ENCODE peak calls at places on chromosome 1, in four cellular contexts. K, X, E and H are unnamed samples.

GRCh38 chr1:27011058-27011764 is 1.4 kb downstream of the TENT5B start:
- DNase-seq in E (no peak), X (no peak), K (no peak), H (no peak)

GRCh38 chr1:114397601-114398000 is 113.4 kb downstream of the TRIM33 start:
- DNase-seq in E (no peak), X (no peak), K (no peak), H (no peak)

GRCh38 chr1:151157067-151157531 is 650 bp downstream of the TNFAIP8L2 start:
- DNase-seq in E (peak), K (peak), X (no peak), H (peak)

GRCh38 chr1:96722161-96722908 is 751 bp downstream of the PTBP2 start:
- DNase-seq in X (no peak), E (no peak), K (peak), H (no peak)

GRCh38 chr1:56160916-56161315 is 418.4 kb downstream of the PLPP3 start:
- DNase-seq in E (no peak), X (no peak), K (no peak), H (no peak)

GRCh38 chr1:212536586-212536985 is 72.0 kb upstream of the ATF3 start:
- DNase-seq in E (no peak), K (no peak), X (no peak), H (no peak)

GRCh38 chr1:63746129-63746864 is 27.5 kb upstream of the ROR1 start:
- DNase-seq in E (no peak), X (no peak), K (no peak), H (peak)

GRCh38 chr1:51305371-51305823 is 25.0 kb downstream of the TTC39A start:
- DNase-seq in K (no peak), E (no peak), X (no peak), H (no peak)

GRCh38 chr1:183913556-183913955 is 108.6 kb downstream of the RGL1 start:
- DNase-seq in X (no peak), K (no peak), E (no peak), H (no peak)

GRCh38 chr1:12011998-12012397 is 7.3 kb upstream of the MIIP start:
- DNase-seq in E (no peak), X (no peak), K (no peak), H (no peak)

GRCh38 chr1:7469255-7469938 is 301.7 kb upstream of the VAMP3 start:
- DNase-seq in E (no peak), K (no peak), X (no peak), H (no peak)

GRCh38 chr1:193631306-193631705 is 444.9 kb upstream of the B3GALT2 start:
- DNase-seq in E (no peak), K (no peak), X (no peak), H (no peak)

GRCh38 chr1:33363470-33363861 is 42.6 kb upstream of the A3GALT2 start:
- DNase-seq in K (no peak), E (no peak), X (no peak), H (no peak)

GRCh38 chr1:209820986-209821385 is 6.8 kb upstream of the UTP25 start:
- DNase-seq in X (no peak), E (no peak), K (no peak), H (no peak)

GRCh38 chr1:202684716-202685115 is 25.5 kb downstream of the SYT2 start:
- DNase-seq in X (no peak), K (no peak), E (no peak), H (no peak)

GRCh38 chr1:180451504-180451903 is 50.9 kb downstream of the ACBD6 start:
- DNase-seq in K (no peak), X (no peak), E (no peak), H (no peak)

GRCh38 chr1:75520862-75521261 is 90.1 kb downstream of the SLC44A5 start:
- DNase-seq in K (no peak), X (no peak), E (no peak), H (no peak)

GRCh38 chr1:172323666-172324065 is 96.8 kb upstream of the C1orf105 start:
- DNase-seq in E (no peak), K (no peak), X (no peak), H (no peak)

GRCh38 chr1:113976609-113977278 is 2.5 kb upstream of the OLFML3 start:
- DNase-seq in K (no peak), E (no peak), X (no peak), H (peak)

GRCh38 chr1:35835398-35835797 is 27.6 kb downstream of the AGO4 start:
- DNase-seq in E (no peak), K (no peak), X (no peak), H (no peak)

GRCh38 chr1:184843732-184844495 is 89.3 kb upstream of the EDEM3 start:
- DNase-seq in X (no peak), K (peak), E (peak), H (no peak)

GRCh38 chr1:59678065-59678808 is 136.5 kb upstream of the HOOK1 start:
- DNase-seq in X (no peak), E (no peak), K (no peak), H (no peak)

GRCh38 chr1:46413596-46413985 is 19.5 kb downstream of the FAAH start:
- DNase-seq in X (no peak), K (no peak), E (peak), H (no peak)

GRCh38 chr1:66292944-66293343 is 241.0 kb upstream of the SGIP1 start:
- DNase-seq in X (no peak), K (no peak), E (no peak), H (no peak)

GRCh38 chr1:79190074-79190473 is 183.5 kb upstream of the ADGRL4 start:
- DNase-seq in E (no peak), X (no peak), K (no peak), H (no peak)

GRCh38 chr1:204074274-204075115 is 1.6 kb downstream of the SOX13 start:
- DNase-seq in K (no peak), X (peak), E (no peak), H (no peak)

GRCh38 chr1:181023265-181024057 is 791 bp upstream of the STX6 start:
- DNase-seq in E (no peak), X (no peak), K (no peak), H (no peak)

GRCh38 chr1:183758913-183759312 is 46.0 kb upstream of the RGL1 start:
- DNase-seq in K (no peak), E (no peak), X (no peak), H (no peak)

GRCh38 chr1:215543191-215543606 is 23.9 kb upstream of the KCTD3 start:
- DNase-seq in K (no peak), E (no peak), X (no peak), H (no peak)

GRCh38 chr1:246418565-246419312 is 88.3 kb downstream of the SMYD3 start:
- DNase-seq in K (no peak), X (no peak), E (no peak), H (no peak)

GRCh38 chr1:147891088-147891487 is 11.5 kb upstream of the GJA8 start:
- DNase-seq in K (no peak), X (no peak), E (no peak), H (no peak)

GRCh38 chr1:111723091-111723806 is 15.9 kb downstream of the INKA2 start:
- DNase-seq in E (no peak), K (peak), X (no peak), H (no peak)

GRCh38 chr1:222561656-222562055 is 13.8 kb upstream of the HHIPL2 start:
- DNase-seq in E (no peak), X (no peak), K (no peak), H (no peak)

GRCh38 chr1:16048573-16049189 is 5.1 kb downstream of the CLCNKB start:
- DNase-seq in E (no peak), X (peak), K (no peak), H (no peak)